ENCODE peak calls at places on chromosomes 2 and 18, in eight cellular contexts. B is NAMALWA, T is cerebellar nuclear complex, W is dorsolateral prefrontal cortex, E is adipocyte, Z is hepatocyte, D is right cardiac atrium, K is uterus. G is an unnamed sample.

GRCh38 chr2:128448331-128449225 is 129.9 kb upstream of the HS6ST1 start:
- DNase-seq in B (no peak), T (no peak), W (no peak), E (no peak), Z (no peak), D (peak), K (no peak), G (no peak)

GRCh38 chr2:205188516-205189138 is 493.7 kb upstream of the NRP2 start:
- DNase-seq in B (no peak), T (no peak), W (no peak), E (peak), Z (peak), D (peak), K (peak), G (no peak)

GRCh38 chr2:237232166-237232565 is 146.5 kb downstream of the COPS8 start:
- DNase-seq in B (no peak), T (no peak), W (no peak), E (no peak), Z (no peak), D (no peak), K (no peak), G (no peak)

GRCh38 chr2:65435625-65436168 is 3.3 kb upstream of the SPRED2 start:
- DNase-seq in B (peak), T (peak), W (peak), E (peak), Z (peak), D (peak), K (peak), G (peak)

GRCh38 chr2:68018727-68019126 is 44.1 kb downstream of the C1D start:
- DNase-seq in B (no peak), T (no peak), W (no peak), E (no peak), Z (no peak), D (no peak), K (no peak), G (no peak)

GRCh38 chr2:202831241-202831997 is 40.1 kb downstream of the ICA1L start:
- DNase-seq in B (peak), T (no peak), W (peak), E (peak), Z (peak), D (no peak), K (peak), G (peak)

GRCh38 chr2:1841903-1842791 is 97.8 kb upstream of the PXDN start:
- DNase-seq in B (no peak), T (no peak), W (no peak), E (no peak), Z (no peak), D (no peak), K (no peak), G (no peak)

GRCh38 chr18:23503967-23504352 is 649 bp downstream of the RMC1 start:
- DNase-seq in B (peak), T (no peak), W (no peak), E (peak), Z (no peak), D (no peak), K (no peak), G (peak)

GRCh38 chr2:15580451-15580850 is 11.2 kb upstream of the DDX1 start:
- DNase-seq in B (no peak), T (no peak), W (no peak), E (no peak), Z (no peak), D (no peak), K (no peak), G (no peak)

GRCh38 chr2:209411296-209411695 is 12.6 kb upstream of the MAP2 start:
- DNase-seq in B (no peak), T (no peak), W (no peak), E (no peak), Z (no peak), D (no peak), K (no peak), G (no peak)

GRCh38 chr2:36445191-36445590 is 89.6 kb downstream of the CRIM1 start:
- DNase-seq in B (no peak), T (no peak), W (no peak), E (no peak), Z (no peak), D (no peak), K (no peak), G (no peak)

GRCh38 chr2:240812721-240813120 is 7.3 kb downstream of the KIF1A start:
- DNase-seq in B (no peak), T (no peak), W (peak), E (no peak), Z (no peak), D (peak), K (no peak), G (no peak)

GRCh38 chr2:148877403-148877740 is 2.3 kb downstream of the KIF5C start:
- DNase-seq in B (no peak), T (no peak), W (no peak), E (no peak), Z (no peak), D (no peak), K (no peak), G (no peak)

GRCh38 chr2:213764849-213765248 is 480.6 kb downstream of the SPAG16 start:
- DNase-seq in B (no peak), T (no peak), W (no peak), E (no peak), Z (no peak), D (no peak), K (no peak), G (no peak)

GRCh38 chr2:121521359-121521758 is 9.3 kb upstream of the RNU4ATAC start:
- DNase-seq in B (no peak), T (no peak), W (peak), E (no peak), Z (no peak), D (no peak), K (no peak), G (no peak)

GRCh38 chr18:51275712-51276473 is 78.4 kb upstream of the MEX3C start:
- DNase-seq in B (peak), T (no peak), W (no peak), E (peak), Z (peak), D (no peak), K (no peak), G (no peak)

GRCh38 chr2:144570566-144570965 is 50.6 kb upstream of the ZEB2 start:
- DNase-seq in B (no peak), T (no peak), W (no peak), E (no peak), Z (no peak), D (no peak), K (no peak), G (no peak)

GRCh38 chr18:54100466-54100865 is 124.0 kb downstream of the MBD2 start:
- DNase-seq in B (no peak), T (no peak), W (no peak), E (no peak), Z (no peak), D (no peak), K (no peak), G (no peak)

GRCh38 chr18:24766376-24766775 is 305.9 kb downstream of the HRH4 start:
- DNase-seq in B (no peak), T (no peak), W (no peak), E (no peak), Z (no peak), D (no peak), K (no peak), G (no peak)

GRCh38 chr2:152459116-152459515 is 124.1 kb downstream of the FMNL2 start:
- DNase-seq in B (no peak), T (no peak), W (no peak), E (no peak), Z (no peak), D (no peak), K (no peak), G (no peak)

GRCh38 chr2:106977707-106978106 is 91.7 kb upstream of the ST6GAL2 start:
- DNase-seq in B (no peak), T (no peak), W (no peak), E (peak), Z (no peak), D (no peak), K (no peak), G (no peak)

GRCh38 chr18:38751897-38752296 is 1186.3 kb upstream of the CELF4 start:
- DNase-seq in B (no peak), T (no peak), W (peak), E (no peak), Z (peak), D (no peak), K (no peak), G (no peak)

GRCh38 chr2:150327546-150328495 is 159.6 kb downstream of the RND3 start:
- DNase-seq in B (no peak), T (no peak), W (peak), E (no peak), Z (no peak), D (no peak), K (no peak), G (no peak)

GRCh38 chr2:149955201-149955600 is 367.6 kb upstream of the MMADHC start:
- DNase-seq in B (no peak), T (no peak), W (no peak), E (no peak), Z (no peak), D (no peak), K (no peak), G (no peak)

GRCh38 chr2:24409700-24410556 is 49.6 kb upstream of the ITSN2 start:
- DNase-seq in B (peak), T (no peak), W (peak), E (peak), Z (peak), D (no peak), K (no peak), G (peak)

G was measured in small intestine.